ENCODE peak calls at places on chromosomes 16 and 17, in seven cellular contexts. K is NT2/D1, L is heart right ventricle, B is heart left ventricle, S is ascending aorta, F is Kasumi-1, T is HFF-Myc. U is an unnamed sample.

GRCh38 chr16:27853651-27854050 is 209.9 kb downstream of the GSG1L start:
- DNase-seq in K (no peak), L (no peak), B (no peak), S (no peak), F (no peak), T (no peak), U (no peak)

GRCh38 chr17:80845121-80845862 is 146.3 kb upstream of the CHMP6 start:
- DNase-seq in K (no peak), L (no peak), B (peak), S (no peak), F (no peak), T (no peak), U (peak)

GRCh38 chr17:40909755-40910154 is 24.7 kb upstream of the KRT20 start:
- DNase-seq in K (no peak), L (no peak), B (no peak), S (no peak), F (no peak), T (peak), U (no peak)

GRCh38 chr17:58760248-58760647 is 4.6 kb downstream of the PPM1E start:
- DNase-seq in K (no peak), L (no peak), B (no peak), S (no peak), F (no peak), T (no peak), U (no peak)

GRCh38 chr16:88814144-88814502 is 2.4 kb upstream of the APRT start:
- DNase-seq in K (no peak), L (no peak), B (no peak), S (no peak), F (no peak), T (no peak), U (no peak)

GRCh38 chr16:4309833-4310266 is 6.0 kb upstream of the GLIS2 start:
- DNase-seq in K (no peak), L (no peak), B (peak), S (no peak), F (peak), T (no peak), U (no peak)

GRCh38 chr17:30170415-30170987 is 53.9 kb downstream of the NSRP1 start:
- DNase-seq in K (no peak), L (no peak), B (no peak), S (no peak), F (no peak), T (no peak), U (no peak)

GRCh38 chr16:5045499-5046115 is 11.9 kb upstream of the NAGPA start:
- DNase-seq in K (no peak), L (no peak), B (no peak), S (no peak), F (no peak), T (no peak), U (no peak)

GRCh38 chr17:16304832-16305231 is 48.4 kb downstream of the CENPV start:
- DNase-seq in K (peak), L (no peak), B (no peak), S (no peak), F (peak), T (no peak), U (no peak)

GRCh38 chr17:69581061-69581955 is 166.8 kb downstream of the MAP2K6 start:
- DNase-seq in K (no peak), L (peak), B (no peak), S (no peak), F (no peak), T (no peak), U (no peak)

U was measured in gastrocnemius medialis.